ENCODE peak calls at places on chromosomes 3 and 15, in eight cellular contexts. One of them, this sample, is unnamed.

GRCh38 chr3:127482216-127483004 is 108.1 kb downstream of the TPRA1 start:
- DNase-seq in neural progenitor cell: no peak
- DNase-seq in HCT116: no peak
- DNase-seq in aorta: peak; percentile 25
- DNase-seq in fibroblast of lung: no peak
- DNase-seq in cardiac muscle cell: peak; percentile 67
- DNase-seq in left lung: peak; percentile 21
- DNase-seq in tibial nerve: no peak
- DNase-seq in this sample: peak; percentile 30

GRCh38 chr15:34642252-34642651 is 58.8 kb upstream of the GOLGA8B start:
- DNase-seq in neural progenitor cell: peak; percentile 37
- DNase-seq in aorta: no peak
- DNase-seq in tibial nerve: no peak
- DNase-seq in left lung: no peak
- DNase-seq in fibroblast of lung: no peak
- DNase-seq in cardiac muscle cell: no peak
- DNase-seq in HCT116: no peak
- DNase-seq in this sample: no peak

GRCh38 chr3:64501298-64501906 is 186.4 kb downstream of the ADAMTS9 start:
- DNase-seq in neural progenitor cell: peak; percentile 15
- DNase-seq in tibial nerve: no peak
- DNase-seq in aorta: no peak
- DNase-seq in HCT116: no peak
- DNase-seq in fibroblast of lung: peak; percentile 74
- DNase-seq in left lung: no peak
- DNase-seq in cardiac muscle cell: no peak
- DNase-seq in this sample: peak; percentile 65

GRCh38 chr3:43691120-43692002 is 623 bp downstream of the ABHD5 start:
- DNase-seq in cardiac muscle cell: peak; percentile 57
- DNase-seq in fibroblast of lung: peak; percentile 40
- DNase-seq in neural progenitor cell: peak; percentile 80
- DNase-seq in aorta: peak; percentile 91
- DNase-seq in HCT116: peak; percentile 68
- DNase-seq in tibial nerve: peak; percentile 14
- DNase-seq in left lung: peak; percentile 84
- DNase-seq in this sample: peak; percentile 25

GRCh38 chr3:144142151-144142855 is 170.7 kb downstream of the DIPK2A start:
- DNase-seq in neural progenitor cell: no peak
- DNase-seq in aorta: no peak
- DNase-seq in left lung: no peak
- DNase-seq in HCT116: no peak
- DNase-seq in tibial nerve: no peak
- DNase-seq in fibroblast of lung: peak; percentile 85
- DNase-seq in cardiac muscle cell: peak; percentile 41
- DNase-seq in this sample: peak; percentile 43

GRCh38 chr15:40949756-40950207 is 3.5 kb upstream of the CHAC1 start:
- DNase-seq in HCT116: no peak
- DNase-seq in neural progenitor cell: no peak
- DNase-seq in left lung: no peak
- DNase-seq in aorta: no peak
- DNase-seq in cardiac muscle cell: peak; percentile 50
- DNase-seq in fibroblast of lung: no peak
- DNase-seq in tibial nerve: no peak
- DNase-seq in this sample: no peak

GRCh38 chr15:40338041-40338657 is 2.6 kb downstream of the CCDC9B start:
- DNase-seq in left lung: peak; percentile 83
- DNase-seq in aorta: peak; percentile 91
- DNase-seq in fibroblast of lung: peak; percentile 57
- DNase-seq in tibial nerve: no peak
- DNase-seq in cardiac muscle cell: peak; percentile 76
- DNase-seq in HCT116: peak; percentile 35
- DNase-seq in neural progenitor cell: peak; percentile 88
- DNase-seq in this sample: no peak

GRCh38 chr3:101325393-101326134 is 5.2 kb upstream of the IMPG2 start:
- DNase-seq in neural progenitor cell: no peak
- DNase-seq in left lung: no peak
- DNase-seq in cardiac muscle cell: no peak
- DNase-seq in tibial nerve: no peak
- DNase-seq in fibroblast of lung: no peak
- DNase-seq in aorta: no peak
- DNase-seq in HCT116: no peak
- DNase-seq in this sample: no peak

GRCh38 chr3:53244281-53244680 is 11.5 kb downstream of the TKT start:
- DNase-seq in fibroblast of lung: no peak
- DNase-seq in left lung: no peak
- DNase-seq in neural progenitor cell: no peak
- DNase-seq in tibial nerve: no peak
- DNase-seq in aorta: no peak
- DNase-seq in cardiac muscle cell: no peak
- DNase-seq in HCT116: no peak
- DNase-seq in this sample: no peak

GRCh38 chr15:25465835-25466234 is 27.0 kb upstream of the UBE3A start:
- DNase-seq in fibroblast of lung: no peak
- DNase-seq in cardiac muscle cell: no peak
- DNase-seq in HCT116: no peak
- DNase-seq in left lung: peak; percentile 75
- DNase-seq in aorta: no peak
- DNase-seq in neural progenitor cell: no peak
- DNase-seq in tibial nerve: no peak
- DNase-seq in this sample: no peak

GRCh38 chr3:98732239-98733054 is 30.7 kb upstream of the ST3GAL6 start:
- DNase-seq in tibial nerve: peak; percentile 32
- DNase-seq in left lung: peak; percentile 69
- DNase-seq in fibroblast of lung: no peak
- DNase-seq in aorta: peak; percentile 84
- DNase-seq in neural progenitor cell: peak; percentile 80
- DNase-seq in cardiac muscle cell: peak; percentile 49
- DNase-seq in HCT116: peak; percentile 40
- DNase-seq in this sample: peak; percentile 22

GRCh38 chr3:128854382-128854939 is 25.0 kb upstream of the ACAD9 start:
- DNase-seq in left lung: no peak
- DNase-seq in fibroblast of lung: no peak
- DNase-seq in tibial nerve: no peak
- DNase-seq in neural progenitor cell: no peak
- DNase-seq in HCT116: no peak
- DNase-seq in cardiac muscle cell: no peak
- DNase-seq in aorta: no peak
- DNase-seq in this sample: no peak

GRCh38 chr3:103499132-103499885 is 1064.5 kb downstream of the ZPLD1 start:
- DNase-seq in cardiac muscle cell: no peak
- DNase-seq in HCT116: no peak
- DNase-seq in fibroblast of lung: peak; percentile 5
- DNase-seq in tibial nerve: no peak
- DNase-seq in neural progenitor cell: no peak
- DNase-seq in left lung: no peak
- DNase-seq in aorta: no peak
- DNase-seq in this sample: peak; percentile 87

GRCh38 chr15:100663066-100663465 is 60.7 kb downstream of the ASB7 start:
- DNase-seq in HCT116: peak; percentile 36
- DNase-seq in tibial nerve: no peak
- DNase-seq in aorta: no peak
- DNase-seq in left lung: no peak
- DNase-seq in neural progenitor cell: peak; percentile 76
- DNase-seq in cardiac muscle cell: peak; percentile 22
- DNase-seq in fibroblast of lung: no peak
- DNase-seq in this sample: no peak

GRCh38 chr3:30672287-30672735 is 65.9 kb downstream of the TGFBR2 start:
- DNase-seq in neural progenitor cell: no peak
- DNase-seq in aorta: no peak
- DNase-seq in cardiac muscle cell: no peak
- DNase-seq in tibial nerve: no peak
- DNase-seq in left lung: no peak
- DNase-seq in HCT116: no peak
- DNase-seq in fibroblast of lung: no peak
- DNase-seq in this sample: no peak
- H3K4me1 ChIP-seq in neural progenitor cell: peaks cover 20% of the 10 kb centered on the region
- H3K4me1 ChIP-seq in aorta: peaks cover 2% of the 10 kb centered on the region
- H3K4me1 ChIP-seq in cardiac muscle cell: peaks cover 14% of the 10 kb centered on the region
- H3K4me1 ChIP-seq in tibial nerve: peaks cover 15% of the 10 kb centered on the region
- H3K4me1 ChIP-seq in left lung: peaks cover 27% of the 10 kb centered on the region
- H3K4me1 ChIP-seq in HCT116: peaks cover 14% of the 10 kb centered on the region
- H3K4me1 ChIP-seq in fibroblast of lung: no peaks in the 10 kb centered on the region
- H3K4me1 ChIP-seq in this sample: no peaks in the 10 kb centered on the region

GRCh38 chr15:63510548-63510940 is 6.2 kb downstream of the USP3 start:
- DNase-seq in fibroblast of lung: no peak
- DNase-seq in neural progenitor cell: no peak
- DNase-seq in left lung: no peak
- DNase-seq in cardiac muscle cell: no peak
- DNase-seq in tibial nerve: no peak
- DNase-seq in aorta: no peak
- DNase-seq in HCT116: no peak
- DNase-seq in this sample: no peak
- H3K4me1 ChIP-seq in fibroblast of lung: peaks cover 16% of the 10 kb centered on the region
- H3K4me1 ChIP-seq in neural progenitor cell: peaks cover 29% of the 10 kb centered on the region
- H3K4me1 ChIP-seq in left lung: peaks cover 38% of the 10 kb centered on the region
- H3K4me1 ChIP-seq in cardiac muscle cell: peaks cover 28% of the 10 kb centered on the region
- H3K4me1 ChIP-seq in tibial nerve: peaks cover 66% of the 10 kb centered on the region
- H3K4me1 ChIP-seq in aorta: peaks cover 3% of the 10 kb centered on the region
- H3K4me1 ChIP-seq in HCT116: peaks cover 39% of the 10 kb centered on the region
- H3K4me1 ChIP-seq in this sample: peaks cover 31% of the 10 kb centered on the region

GRCh38 chr15:39238443-39238842 is 342.4 kb upstream of the THBS1 start:
- DNase-seq in aorta: no peak
- DNase-seq in cardiac muscle cell: no peak
- DNase-seq in left lung: no peak
- DNase-seq in tibial nerve: no peak
- DNase-seq in HCT116: no peak
- DNase-seq in fibroblast of lung: no peak
- DNase-seq in neural progenitor cell: no peak
- DNase-seq in this sample: no peak

GRCh38 chr15:39236375-39236774 is 344.5 kb upstream of the THBS1 start:
- DNase-seq in neural progenitor cell: no peak
- DNase-seq in aorta: no peak
- DNase-seq in fibroblast of lung: no peak
- DNase-seq in cardiac muscle cell: no peak
- DNase-seq in tibial nerve: no peak
- DNase-seq in HCT116: no peak
- DNase-seq in left lung: no peak
- DNase-seq in this sample: no peak

GRCh38 chr15:39243396-39243795 is 337.5 kb upstream of the THBS1 start:
- DNase-seq in HCT116: no peak
- DNase-seq in fibroblast of lung: no peak
- DNase-seq in neural progenitor cell: no peak
- DNase-seq in left lung: no peak
- DNase-seq in cardiac muscle cell: no peak
- DNase-seq in aorta: no peak
- DNase-seq in tibial nerve: no peak
- DNase-seq in this sample: peak; percentile 82

GRCh38 chr15:39242345-39242744 is 338.5 kb upstream of the THBS1 start:
- DNase-seq in fibroblast of lung: peak; percentile 38
- DNase-seq in cardiac muscle cell: peak; percentile 53
- DNase-seq in left lung: no peak
- DNase-seq in tibial nerve: no peak
- DNase-seq in HCT116: no peak
- DNase-seq in neural progenitor cell: no peak
- DNase-seq in aorta: no peak
- DNase-seq in this sample: peak; percentile 94

DNA sequence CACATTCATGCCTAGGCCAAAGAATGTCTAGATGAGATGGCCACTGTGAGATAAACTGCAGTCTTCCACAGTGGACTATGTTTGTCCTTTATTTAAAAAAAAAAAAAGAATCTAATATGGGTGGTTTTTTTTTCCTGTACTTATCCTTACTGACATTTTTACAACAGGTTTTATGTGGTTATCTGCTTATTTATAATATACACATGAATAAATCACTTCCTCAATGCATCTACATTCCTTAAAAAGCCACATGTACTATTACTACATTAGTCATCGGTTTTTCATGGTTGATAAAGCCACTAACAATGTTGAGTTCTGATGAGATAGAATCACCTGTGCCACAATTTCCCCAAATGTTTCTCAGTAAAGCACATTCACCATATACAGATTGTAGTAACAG is 341.3 kb upstream of the THBS1 start:
- DNase-seq in tibial nerve: no peak
- DNase-seq in neural progenitor cell: no peak
- DNase-seq in cardiac muscle cell: no peak
- DNase-seq in aorta: no peak
- DNase-seq in left lung: no peak
- DNase-seq in fibroblast of lung: peak; percentile 47
- DNase-seq in HCT116: no peak
- DNase-seq in this sample: peak; percentile 89
- H3K4me1 ChIP-seq in tibial nerve: no peaks in the 10 kb centered on the region
- H3K4me1 ChIP-seq in neural progenitor cell: no peaks in the 10 kb centered on the region
- H3K4me1 ChIP-seq in cardiac muscle cell: no peaks in the 10 kb centered on the region
- H3K4me1 ChIP-seq in aorta: no peaks in the 10 kb centered on the region
- H3K4me1 ChIP-seq in left lung: no peaks in the 10 kb centered on the region
- H3K4me1 ChIP-seq in fibroblast of lung: peaks cover 4% of the 10 kb centered on the region
- H3K4me1 ChIP-seq in HCT116: no peaks in the 10 kb centered on the region
- H3K4me1 ChIP-seq in this sample: peaks cover 42% of the 10 kb centered on the region

GRCh38 chr15:95265419-95265997 is 1034.1 kb downstream of the MCTP2 start:
- DNase-seq in fibroblast of lung: no peak
- DNase-seq in cardiac muscle cell: no peak
- DNase-seq in HCT116: no peak
- DNase-seq in left lung: no peak
- DNase-seq in aorta: no peak
- DNase-seq in neural progenitor cell: no peak
- DNase-seq in tibial nerve: no peak
- DNase-seq in this sample: no peak

GRCh38 chr15:95269247-95270155 is 1038.1 kb downstream of the MCTP2 start:
- DNase-seq in neural progenitor cell: no peak
- DNase-seq in fibroblast of lung: no peak
- DNase-seq in left lung: no peak
- DNase-seq in aorta: no peak
- DNase-seq in cardiac muscle cell: no peak
- DNase-seq in tibial nerve: no peak
- DNase-seq in HCT116: no peak
- DNase-seq in this sample: no peak

GRCh38 chr15:95263751-95264150 is 1032.4 kb downstream of the MCTP2 start:
- DNase-seq in fibroblast of lung: no peak
- DNase-seq in neural progenitor cell: no peak
- DNase-seq in cardiac muscle cell: no peak
- DNase-seq in tibial nerve: no peak
- DNase-seq in HCT116: no peak
- DNase-seq in left lung: no peak
- DNase-seq in aorta: no peak
- DNase-seq in this sample: no peak

GRCh38 chr15:95267476-95267875 is 1036.1 kb downstream of the MCTP2 start:
- DNase-seq in left lung: no peak
- DNase-seq in neural progenitor cell: no peak
- DNase-seq in HCT116: no peak
- DNase-seq in cardiac muscle cell: no peak
- DNase-seq in aorta: no peak
- DNase-seq in fibroblast of lung: no peak
- DNase-seq in tibial nerve: no peak
- DNase-seq in this sample: no peak

DNA sequence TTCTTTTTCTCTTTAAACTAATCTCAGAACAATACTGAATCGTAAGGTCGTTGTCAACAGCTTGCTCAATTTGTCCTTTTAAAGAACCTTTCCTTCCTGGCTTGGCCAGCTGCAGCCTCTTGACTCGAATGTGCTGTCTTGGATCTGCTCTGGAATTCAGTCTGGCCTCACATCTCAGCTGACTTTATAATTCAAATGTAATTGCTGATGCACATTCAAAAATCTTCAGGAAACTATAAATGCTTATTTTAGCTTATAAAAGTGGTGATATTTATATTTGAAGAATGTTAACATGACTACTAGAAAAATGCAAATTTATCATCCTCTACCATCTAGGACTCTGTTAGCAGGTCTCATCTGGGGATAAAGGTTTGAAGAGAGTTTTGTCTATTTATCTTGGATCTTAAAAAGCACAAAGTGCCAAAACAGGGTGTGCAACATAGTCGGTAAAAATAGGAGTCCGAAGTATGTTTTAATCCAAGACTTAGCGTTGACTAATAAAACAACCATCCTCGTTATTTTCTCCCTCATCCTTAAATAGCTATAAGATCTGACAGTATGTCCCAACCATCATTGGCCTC is 1035.2 kb downstream of the MCTP2 start:
- DNase-seq in cardiac muscle cell: peak; percentile 61
- DNase-seq in left lung: no peak
- DNase-seq in fibroblast of lung: peak; percentile 65
- DNase-seq in tibial nerve: no peak
- DNase-seq in aorta: no peak
- DNase-seq in HCT116: no peak
- DNase-seq in neural progenitor cell: no peak
- DNase-seq in this sample: peak; percentile 74
- H3K4me1 ChIP-seq in cardiac muscle cell: no peaks in the 10 kb centered on the region
- H3K4me1 ChIP-seq in left lung: no peaks in the 10 kb centered on the region
- H3K4me1 ChIP-seq in fibroblast of lung: peaks cover 23% of the 10 kb centered on the region
- H3K4me1 ChIP-seq in tibial nerve: peaks cover 37% of the 10 kb centered on the region
- H3K4me1 ChIP-seq in aorta: peaks cover 5% of the 10 kb centered on the region
- H3K4me1 ChIP-seq in HCT116: no peaks in the 10 kb centered on the region
- H3K4me1 ChIP-seq in neural progenitor cell: peaks cover 30% of the 10 kb centered on the region
- H3K4me1 ChIP-seq in this sample: peaks cover 15% of the 10 kb centered on the region